ENCODE peak calls at places on chromosomes 13 and 19, in seven cellular contexts. C is caudate nucleus; U is hepatic stellate cell; Q is stimulated activated effector memory CD8-positive, alpha-beta T cell treated with anti-CD3 and anti-CD28 coated beads, Interleukin-12 subunit alpha, Interleukin-12 subunit beta, amount 100 ng/mL, for 72 hours; P is NCI-H446 treated with DMSO at 0.1 percent for 48 hours; D is HFFc6; K is activated T-cell treated with anti-CD3 and anti-CD28 coated beads, Interleukin-2, amount 50 U/mL, for 24 hours. X is an unnamed sample.

GRCh38 chr13:53137777-53138176 is 109.2 kb downstream of the OLFM4 start:
- DNase-seq in Q (no peak), U (peak; percentile 26), D (peak; percentile 13), K (no peak), P (no peak), C (no peak), X (no peak)

GRCh38 chr19:13985771-13986347 is 20.3 kb downstream of the RFX1 start:
- DNase-seq in D (no peak), Q (no peak), C (no peak), U (no peak), K (no peak), P (no peak), X (no peak)

GRCh38 chr19:38494379-38494778 is 60.9 kb downstream of the RYR1 start:
- DNase-seq in U (no peak), C (no peak), P (no peak), Q (no peak), K (no peak), D (no peak), X (no peak)

GRCh38 chr13:30520571-30520970 is 54.8 kb upstream of the HMGB1 start:
- DNase-seq in U (peak; percentile 33), Q (no peak), D (peak; percentile 80), C (no peak), P (no peak), K (no peak), X (no peak)

GRCh38 chr13:30142502-30143211 is 164.7 kb downstream of the KATNAL1 start:
- DNase-seq in C (no peak), U (peak; percentile 84), Q (no peak), D (peak; percentile 98), P (no peak), K (peak; percentile 66), X (no peak)

GRCh38 chr19:8641908-8642547 is 11.6 kb downstream of the NFILZ start:
- DNase-seq in P (no peak), C (no peak), U (peak; percentile 68), Q (no peak), K (no peak), D (peak; percentile 45), X (no peak)

GRCh38 chr13:113364371-113364932 is 522 bp upstream of the GRTP1 start:
- DNase-seq in D (no peak), P (no peak), U (no peak), K (no peak), Q (no peak), C (no peak), X (peak; percentile 43)

GRCh38 chr13:32659736-32660135 is 73.5 kb downstream of the PDS5B start:
- DNase-seq in Q (no peak), D (no peak), K (no peak), U (no peak), P (no peak), C (no peak), X (no peak)

GRCh38 chr19:8973501-8974091 is 36.6 kb downstream of the MUC16 start:
- DNase-seq in P (no peak), U (no peak), C (no peak), Q (no peak), K (no peak), D (no peak), X (no peak)

GRCh38 chr13:112170823-112171569 is 104.0 kb downstream of the SOX1 start:
- DNase-seq in Q (no peak), U (no peak), D (no peak), C (no peak), P (no peak), K (no peak), X (no peak)

GRCh38 chr13:90891329-90891728 is 456.2 kb upstream of the MIR17HG start:
- DNase-seq in Q (no peak), K (no peak), P (no peak), U (no peak), D (no peak), C (no peak), X (no peak)